ENCODE peak calls at places on chromosomes 4 and X, in five cellular contexts. J is esophagus squamous epithelium; L is CD8-positive, alpha-beta T cell; N is sciatic nerve; Z is NCI-H69. B is an unnamed sample.
A peak's percentile ranks its signal among the peaks of the same experiment; 100 is the strongest.

GRCh38 chrX:9339603-9340569 is 125.0 kb upstream of the TBL1X start:
- DNase-seq in L (peak; percentile 39), Z (peak; percentile 28), N (no peak), J (no peak), B (no peak)

GRCh38 chrX:46547857-46548256 is 2.6 kb upstream of the ZNF674 start:
- DNase-seq in J (no peak), L (no peak), Z (no peak), N (no peak), B (no peak)

GRCh38 chr4:139736661-139737060 is 71.0 kb downstream of the MGST2 start:
- DNase-seq in N (no peak), J (no peak), L (no peak), Z (no peak), B (no peak)

GRCh38 chr4:181835348-181835747 is 407.9 kb upstream of the TENM3 start:
- DNase-seq in N (no peak), L (no peak), J (no peak), Z (peak; percentile 31), B (no peak)

GRCh38 chr4:42357325-42357724 is 40.0 kb upstream of the SHISA3 start:
- DNase-seq in J (no peak), Z (no peak), N (no peak), L (no peak), B (no peak)

GRCh38 chr4:155769092-155769491 is 10.3 kb downstream of the GUCY1B1 start:
- DNase-seq in L (no peak), J (no peak), N (no peak), Z (no peak), B (no peak)

GRCh38 chrX:129755779-129756650 is 17.2 kb downstream of the XPNPEP2 start:
- DNase-seq in Z (peak; percentile 13), L (peak; percentile 36), J (no peak), N (no peak), B (no peak)

GRCh38 chrX:136496359-136496767 is 1.0 kb upstream of the HTATSF1 start:
- DNase-seq in N (no peak), L (no peak), J (no peak), Z (no peak), B (no peak)

GRCh38 chr4:173317003-173317402 is 17.2 kb downstream of the HMGB2 start:
- DNase-seq in J (no peak), L (no peak), N (no peak), Z (peak; percentile 60), B (no peak)

GRCh38 chrX:134023851-134024281 is 38.5 kb upstream of the GPC3 start:
- DNase-seq in J (no peak), Z (no peak), L (no peak), N (no peak), B (no peak)

GRCh38 chr4:5710065-5710961 is 688 bp upstream of the EVC start:
- DNase-seq in J (no peak), N (no peak), Z (peak; percentile 39), L (no peak), B (peak; percentile 70)

GRCh38 chrX:121160987-121161386 is 113.6 kb downstream of the GLUD2 start:
- DNase-seq in L (no peak), J (no peak), N (no peak), Z (peak; percentile 9), B (no peak)

GRCh38 chr4:186557486-186557885 is 2.1 kb upstream of the MTNR1A start:
- DNase-seq in L (no peak), Z (peak; percentile 73), N (no peak), J (no peak), B (no peak)

GRCh38 chr4:110071466-110071865 is 126.9 kb downstream of the ELOVL6 start:
- DNase-seq in J (no peak), L (no peak), N (no peak), Z (no peak), B (no peak)

GRCh38 chr4:128782076-128782715 is 27.3 kb upstream of the JADE1 start:
- DNase-seq in J (no peak), Z (peak; percentile 9), N (no peak), L (peak; percentile 68), B (peak; percentile 41)

GRCh38 chr4:184335520-184335919 is 117.8 kb upstream of the ENPP6 start:
- DNase-seq in L (no peak), J (no peak), Z (no peak), N (no peak), B (no peak)

GRCh38 chr4:108149588-108150380 is 18.9 kb downstream of the LEF1 start:
- DNase-seq in Z (no peak), J (no peak), L (no peak), N (no peak), B (no peak)

GRCh38 chr4:119646347-119647071 is 17.9 kb upstream of the PDE5A start:
- DNase-seq in J (no peak), L (no peak), Z (peak; percentile 93), N (peak; percentile 61), B (peak; percentile 20)

GRCh38 chrX:100687128-100687527 is 43.1 kb downstream of the SRPX2 start:
- DNase-seq in L (no peak), N (no peak), Z (no peak), J (no peak), B (no peak)

GRCh38 chrX:153726286-153727107 is 1.8 kb downstream of the ABCD1 start:
- DNase-seq in L (peak; percentile 29), Z (peak; percentile 47), N (no peak), J (peak; percentile 38), B (peak; percentile 59)

GRCh38 chr4:74451214-74451661 is 6.3 kb downstream of the AREG start:
- DNase-seq in Z (no peak), L (no peak), N (no peak), J (no peak), B (no peak)

GRCh38 chr4:14646831-14647230 is 355.4 kb upstream of the CPEB2 start:
- DNase-seq in L (no peak), N (no peak), Z (no peak), J (no peak), B (no peak)

GRCh38 chr4:6881908-6882307 is 27.7 kb upstream of the TBC1D14 start:
- DNase-seq in Z (no peak), J (no peak), N (no peak), L (no peak), B (no peak)

B was measured in left kidney.